ENCODE peak calls at places on chromosomes 11 and 22, in eight cellular contexts. O is K562; A is ovary; Q is CD8-positive, alpha-beta memory T cell; P is left ventricle myocardium inferior; V is mesendoderm; C is mammary epithelial cell; H is Caco-2. Y is an unnamed sample.

GRCh38 chr11:46200537-46201281 is 76.8 kb upstream of the CREB3L1 start:
- DNase-seq in O (no peak), P (no peak), Q (no peak), V (no peak), H (no peak), C (peak; percentile 22), A (no peak), Y (no peak)

GRCh38 chr22:35072939-35073338 is 7.0 kb downstream of the ISX start:
- DNase-seq in H (no peak), C (peak; percentile 68), P (no peak), O (peak; percentile 7), Q (no peak), A (no peak), V (peak; percentile 79), Y (no peak)

GRCh38 chr11:91866642-91867041 is 358.0 kb upstream of the FAT3 start:
- DNase-seq in O (no peak), Q (no peak), H (no peak), A (no peak), V (no peak), P (no peak), C (no peak), Y (no peak)

GRCh38 chr11:58675344-58676155 is 53.1 kb downstream of the CNTF start:
- DNase-seq in Q (peak; percentile 57), O (peak; percentile 84), V (peak; percentile 63), H (peak; percentile 78), P (peak; percentile 73), A (peak; percentile 85), C (peak; percentile 44), Y (peak; percentile 81)

GRCh38 chr11:103773059-103773458 is 263.4 kb upstream of the DDI1 start:
- DNase-seq in P (no peak), A (no peak), O (no peak), Q (no peak), C (no peak), H (no peak), V (no peak), Y (no peak)

GRCh38 chr11:121459413-121460041 is 6.8 kb upstream of the SORL1-AS1 start:
- DNase-seq in A (no peak), V (no peak), C (no peak), H (no peak), O (no peak), Q (peak; percentile 23), P (no peak), Y (no peak)

GRCh38 chr11:22787565-22788162 is 41.9 kb downstream of the SVIP start:
- DNase-seq in Q (no peak), C (peak; percentile 16), O (peak; percentile 54), H (no peak), V (peak; percentile 51), P (no peak), A (no peak), Y (no peak)

GRCh38 chr11:34783816-34784317 is 132.3 kb downstream of the APIP start:
- DNase-seq in C (no peak), O (peak; percentile 38), A (no peak), Q (no peak), H (no peak), V (no peak), P (no peak), Y (no peak)

GRCh38 chr22:17430298-17430900 is 61.1 kb downstream of the CECR2 start:
- DNase-seq in H (no peak), Q (no peak), P (no peak), V (no peak), A (no peak), O (no peak), C (peak; percentile 37), Y (no peak)

GRCh38 chr22:44597616-44598015 is 99.6 kb upstream of the RTL6 start:
- DNase-seq in H (no peak), Q (no peak), O (no peak), C (no peak), P (no peak), A (no peak), V (peak; percentile 31), Y (peak; percentile 40)

GRCh38 chr11:27294654-27295053 is 68.4 kb downstream of the CCDC34 start:
- DNase-seq in V (no peak), Q (no peak), C (no peak), O (no peak), H (no peak), P (no peak), A (no peak), Y (no peak)

GRCh38 chr22:41910050-41910598 is 4.8 kb downstream of the SHISA8 start:
- DNase-seq in A (peak; percentile 64), O (no peak), Q (peak; percentile 14), V (peak; percentile 44), C (no peak), H (no peak), P (peak; percentile 36), Y (no peak)

GRCh38 chr11:135075740-135076139 is 663.7 kb upstream of the B3GAT1 start:
- DNase-seq in O (peak; percentile 60), C (no peak), H (peak; percentile 86), A (peak; percentile 66), Q (peak; percentile 67), P (peak; percentile 76), V (peak; percentile 84), Y (peak; percentile 59)

GRCh38 chr11:65739022-65739421 is 18.4 kb upstream of the RNASEH2C start:
- DNase-seq in V (no peak), O (no peak), H (no peak), Q (no peak), A (no peak), C (no peak), P (no peak), Y (no peak)

GRCh38 chr22:17085277-17086091 is 684 bp downstream of the IL17RA start:
- DNase-seq in Q (peak; percentile 32), H (no peak), O (peak; percentile 28), C (peak; percentile 21), V (no peak), P (peak; percentile 48), A (no peak), Y (no peak)

GRCh38 chr11:9581556-9582161 is 8.2 kb downstream of the WEE1 start:
- DNase-seq in Q (no peak), V (no peak), O (no peak), C (no peak), H (no peak), P (no peak), A (no peak), Y (no peak)

GRCh38 chr11:111734383-111735261 is 31.6 kb downstream of the PPP2R1B start:
- DNase-seq in H (no peak), P (peak; percentile 29), V (no peak), C (no peak), A (peak; percentile 55), O (no peak), Q (no peak), Y (no peak)

GRCh38 chr11:79167510-79168188 is 273.2 kb downstream of the TENM4 start:
- DNase-seq in P (no peak), H (no peak), O (no peak), V (no peak), C (peak; percentile 23), Q (no peak), A (no peak), Y (peak; percentile 60)

GRCh38 chr11:34599406-34599901 is 21.4 kb upstream of the EHF start:
- DNase-seq in C (peak; percentile 91), O (peak; percentile 68), P (no peak), V (no peak), A (no peak), Q (no peak), H (peak; percentile 73), Y (no peak)

DNA sequence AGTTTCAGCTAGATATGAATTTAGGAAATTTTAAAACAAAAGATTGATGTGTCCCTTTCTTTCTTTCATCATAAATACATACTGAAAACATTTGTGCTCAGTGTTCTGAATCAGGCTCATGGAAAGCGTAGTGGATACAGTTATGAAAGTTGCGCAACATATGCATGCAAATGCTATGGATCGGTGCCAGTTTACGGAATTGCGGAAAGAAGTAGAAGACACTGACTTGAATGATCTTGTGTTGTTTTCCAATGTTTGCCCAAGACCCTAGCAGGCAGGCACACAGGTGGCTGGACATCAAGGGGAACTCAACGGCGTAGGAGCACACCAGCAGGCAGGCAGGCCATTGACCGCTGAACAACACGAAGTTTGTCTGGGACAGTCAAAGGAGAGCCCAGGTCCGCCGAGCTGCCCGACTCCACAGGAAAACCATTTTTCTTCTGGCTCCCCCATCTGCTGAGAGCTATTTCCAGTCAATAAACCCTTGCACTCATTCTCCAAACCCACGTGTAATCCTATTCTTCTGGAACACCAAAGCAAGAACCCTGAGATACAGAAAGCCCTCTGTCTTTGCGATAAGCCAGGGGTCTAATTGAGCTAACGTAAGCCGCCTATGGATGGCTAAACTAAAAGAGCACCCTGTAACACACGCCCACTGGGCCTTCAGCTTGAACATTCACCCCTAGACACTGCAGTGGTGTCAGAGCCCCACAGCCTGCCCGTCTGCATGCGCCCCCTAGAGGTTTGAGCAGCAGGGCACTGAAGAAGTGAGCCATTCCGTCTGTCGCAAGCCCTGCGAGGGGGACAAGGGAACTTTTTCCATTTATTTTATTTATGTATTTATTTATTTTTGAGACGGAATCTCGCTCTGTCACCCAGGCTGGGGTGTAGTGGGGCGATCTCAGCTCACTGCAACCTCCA is 7.4 kb upstream of the BIRC3 start:
- DNase-seq in O (peak; percentile 37), P (no peak), C (no peak), V (peak; percentile 30), A (no peak), H (no peak), Q (no peak), Y (no peak)
- H3K4me3 ChIP-seq in O (no peak overlapping the region), P (no peak overlapping the region), C (no peak overlapping the region), V (no peak overlapping the region), A (no peak overlapping the region), H (no peak overlapping the region), Q (no peak overlapping the region), Y (no peak overlapping the region)

GRCh38 chr11:67433536-67434394 is 3.7 kb downstream of the PTPRCAP start:
- DNase-seq in V (no peak), A (no peak), Q (peak; percentile 30), C (no peak), P (no peak), H (no peak), O (no peak), Y (no peak)

GRCh38 chr11:67429038-67429668 is 859 bp downstream of the RPS6KB2 start:
- DNase-seq in O (peak; percentile 40), P (no peak), H (no peak), V (no peak), A (peak; percentile 49), C (no peak), Q (no peak), Y (no peak)

GRCh38 chr11:67429722-67430121 is 1.4 kb downstream of the RPS6KB2 start:
- DNase-seq in A (peak; percentile 42), V (no peak), P (no peak), H (no peak), Q (no peak), O (no peak), C (no peak), Y (no peak)

GRCh38 chr11:67432655-67433349 is 4.5 kb downstream of the RPS6KB2 start:
- DNase-seq in O (no peak), P (no peak), V (no peak), C (no peak), A (no peak), H (no peak), Q (no peak), Y (no peak)

GRCh38 chr11:67431346-67432249 is 3.3 kb downstream of the RPS6KB2 start:
- DNase-seq in O (no peak), H (no peak), C (no peak), P (no peak), V (no peak), A (peak; percentile 34), Q (no peak), Y (no peak)
- H3K27me3 ChIP-seq in O (no peaks in the 10 kb centered on the region), H (no peaks in the 10 kb centered on the region), C (no peaks in the 10 kb centered on the region), P (no peaks in the 10 kb centered on the region), V (no peaks in the 10 kb centered on the region), A (no peaks in the 10 kb centered on the region), Q (no peaks in the 10 kb centered on the region), Y (no peaks in the 10 kb centered on the region)

GRCh38 chr11:45091563-45092392 is 54.7 kb upstream of the PRDM11 start:
- DNase-seq in H (peak; percentile 72), P (no peak), V (peak; percentile 95), Q (no peak), O (no peak), C (no peak), A (no peak), Y (no peak)
- H3K4me3 ChIP-seq in H (no peak overlapping the region), P (no peak overlapping the region), V (no peak overlapping the region), Q (no peak overlapping the region), O (no peak overlapping the region), C (no peak overlapping the region), A (no peak overlapping the region), Y (no peak overlapping the region)

GRCh38 chr11:17585911-17586695 is 39.0 kb downstream of the OTOG start:
- DNase-seq in Q (no peak), O (no peak), P (no peak), C (no peak), A (no peak), H (peak; percentile 26), V (no peak), Y (no peak)
- H3K27me3 ChIP-seq in Q (no peaks in the 10 kb centered on the region), O (peaks cover 12% of the 10 kb centered on the region), P (peaks cover 11% of the 10 kb centered on the region), C (peaks cover 3% of the 10 kb centered on the region), A (no peaks in the 10 kb centered on the region), H (no peaks in the 10 kb centered on the region), V (no peaks in the 10 kb centered on the region), Y (no peaks in the 10 kb centered on the region)

Y was measured in dorsolateral prefrontal cortex.